ENCODE peak calls at places on chromosomes 4 and X, in nine cellular contexts. W is fibroblast of lung, T is HCT116, F is cardiac muscle cell, N is thoracic aorta, A is tibial artery, K is A549, Y is H1, M is heart left ventricle. Z is an unnamed sample. For H3K4me1 and H3K9me3, the result is how much of the 10 kb centered on the place peaks cover.

GRCh38 chr4:126582737-126583136 is 1050.0 kb upstream of the INTU start:
- DNase-seq in T (no peak), M (no peak), K (no peak), Y (peak), A (no peak), N (no peak), W (no peak), F (no peak), Z (no peak)

GRCh38 chr4:64166365-64166764 is 242.9 kb downstream of the TECRL start:
- DNase-seq in W (no peak), F (no peak), A (no peak), Y (no peak), K (no peak), N (no peak), T (no peak), M (no peak), Z (no peak)

GRCh38 chrX:134932528-134933217 is 58.1 kb upstream of the SMIM10 start:
- DNase-seq in Y (no peak), A (no peak), F (peak), M (no peak), K (no peak), W (peak), T (no peak), N (no peak), Z (no peak)

GRCh38 chr4:89752932-89753598 is 83.9 kb downstream of the SNCA start:
- DNase-seq in N (no peak), M (no peak), T (no peak), W (peak), Y (no peak), A (no peak), K (no peak), F (peak), Z (no peak)

GRCh38 chr4:6424425-6424824 is 48.0 kb downstream of the PPP2R2C start:
- DNase-seq in F (no peak), M (no peak), W (no peak), K (no peak), Y (no peak), A (no peak), T (no peak), N (no peak), Z (no peak)

GRCh38 chrX:129934952-129935351 is 29.0 kb downstream of the UTP14A start:
- DNase-seq in Y (no peak), N (no peak), A (no peak), M (no peak), W (no peak), F (no peak), T (no peak), K (no peak), Z (no peak)

GRCh38 chr4:138958519-138958918 is 57.1 kb upstream of the NOCT start:
- DNase-seq in Y (peak), F (peak), A (no peak), M (no peak), K (no peak), T (no peak), W (no peak), N (no peak), Z (no peak)

GRCh38 chr4:138181288-138181687 is 60.9 kb downstream of the SLC7A11 start:
- DNase-seq in A (no peak), K (no peak), N (no peak), W (peak), Y (no peak), F (peak), T (no peak), M (no peak), Z (no peak)

GRCh38 chr4:159048166-159048886 is 54.6 kb upstream of the RAPGEF2 start:
- DNase-seq in T (no peak), W (peak), A (peak), K (peak), M (peak), F (peak), Y (no peak), N (no peak), Z (peak)

GRCh38 chrX:57906790-57907189 is 3.5 kb downstream of the ZXDA start:
- DNase-seq in M (no peak), F (peak), W (peak), Y (no peak), N (no peak), A (no peak), T (no peak), K (no peak), Z (no peak)

GRCh38 chr4:27245216-27245615 is 384.6 kb downstream of the STIM2 start:
- DNase-seq in M (no peak), N (no peak), W (no peak), T (no peak), F (no peak), Y (no peak), A (no peak), K (no peak), Z (no peak)

GRCh38 chr4:100631281-100631968 is 113.6 kb upstream of the EMCN start:
- DNase-seq in Y (no peak), T (no peak), M (no peak), A (no peak), K (no peak), W (no peak), F (no peak), N (no peak), Z (no peak)

GRCh38 chr4:84691800-84692199 is 108.9 kb downstream of the CDS1 start:
- DNase-seq in A (no peak), Y (no peak), M (no peak), N (no peak), T (no peak), F (no peak), W (no peak), K (no peak), Z (no peak)

GRCh38 chr4:119666653-119667091 is 38.1 kb upstream of the PDE5A start:
- DNase-seq in A (no peak), W (no peak), Y (no peak), K (no peak), T (no peak), N (no peak), F (no peak), M (no peak), Z (no peak)

GRCh38 chr4:161629694-161630441 is 533.9 kb downstream of the FSTL5 start:
- DNase-seq in W (peak), K (no peak), T (no peak), Y (no peak), N (no peak), F (no peak), A (no peak), M (no peak), Z (no peak)

GRCh38 chr4:2800691-2801596 is 8.1 kb downstream of the SH3BP2 start:
- DNase-seq in K (no peak), W (peak), Y (peak), T (no peak), N (no peak), F (peak), M (peak), A (peak), Z (peak)

GRCh38 chr4:94410678-94411206 is 41.0 kb upstream of the PDLIM5 start:
- DNase-seq in F (peak), Y (no peak), N (peak), A (peak), W (no peak), M (peak), T (no peak), K (peak), Z (no peak)

GRCh38 chrX:109840585-109840984 is 107.5 kb upstream of the ACSL4 start:
- DNase-seq in M (peak), T (peak), W (peak), K (peak), N (peak), Y (no peak), F (peak), A (peak), Z (no peak)

GRCh38 chrX:44874481-44875184 is 1.6 kb downstream of the KDM6A start:
- DNase-seq in Y (no peak), N (no peak), W (peak), T (no peak), F (peak), M (no peak), A (peak), K (peak), Z (no peak)

GRCh38 chr4:2867758-2868491 is 24.3 kb downstream of the ADD1 start:
- DNase-seq in M (no peak), T (no peak), A (peak), N (no peak), F (peak), W (peak), Y (no peak), K (no peak), Z (no peak)

GRCh38 chrX:7201481-7201880 is 53.5 kb upstream of the PUDP start:
- DNase-seq in W (no peak), F (no peak), Y (no peak), A (no peak), K (no peak), T (no peak), M (no peak), N (no peak), Z (no peak)

GRCh38 chr4:163367651-163368050 is 24.0 kb downstream of the NPY5R start:
- DNase-seq in T (no peak), N (no peak), W (no peak), K (no peak), F (peak), M (no peak), A (no peak), Y (no peak), Z (no peak)

GRCh38 chr4:76562161-76562560 is 127.1 kb downstream of the SHROOM3 start:
- DNase-seq in T (no peak), M (no peak), A (no peak), F (peak), N (no peak), Y (no peak), K (no peak), W (peak), Z (no peak)

GRCh38 chr4:54439831-54440243 is 210.7 kb downstream of the PDGFRA start:
- DNase-seq in N (no peak), Y (no peak), A (peak), K (no peak), W (peak), F (peak), M (peak), T (no peak), Z (peak)

GRCh38 chrX:41406211-41406610 is 40.9 kb upstream of the NYX start:
- DNase-seq in F (no peak), A (no peak), K (no peak), T (no peak), M (no peak), Y (no peak), N (no peak), W (peak), Z (no peak)

GRCh38 chr4:188887905-188888304 is 748.7 kb downstream of the TRIML1 start:
- DNase-seq in W (no peak), M (no peak), K (no peak), T (no peak), F (no peak), Y (no peak), A (no peak), N (no peak), Z (no peak)

GRCh38 chr4:120227568-120227967 is 160.9 kb upstream of the MAD2L1 start:
- DNase-seq in Y (no peak), T (no peak), K (no peak), N (no peak), M (no peak), A (no peak), F (no peak), W (no peak), Z (no peak)

DNA sequence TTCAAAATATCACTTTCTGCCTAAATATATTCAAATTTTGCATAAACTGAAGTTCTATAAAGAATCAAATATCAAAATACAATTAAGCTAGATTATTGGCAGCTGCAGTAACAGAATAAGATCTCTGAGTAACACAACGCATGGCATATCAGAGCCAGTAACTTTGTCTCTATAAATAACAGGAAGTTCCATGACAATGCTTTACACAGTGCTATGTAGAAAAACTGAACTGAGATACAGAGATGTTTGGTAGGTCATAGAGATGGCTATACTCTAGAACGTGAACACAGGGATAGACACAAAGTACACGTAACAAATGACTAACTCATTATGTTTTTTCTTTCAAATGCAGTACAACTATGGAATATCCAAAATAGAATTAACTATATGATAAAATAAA is 18.2 kb downstream of the UBE2D3 start:
- DNase-seq in K (no peak), T (no peak), F (no peak), N (no peak), W (no peak), A (no peak), M (no peak), Y (no peak), Z (no peak)
- H3K4me1 ChIP-seq in K (under half), T (under half), F (under half), N (half or more), W (under half), A (under half), M (half or more), Y (under half), Z (half or more)

GRCh38 chr4:8290701-8290970 is 21.1 kb downstream of the HTRA3 start:
- DNase-seq in K (no peak), M (peak), Y (no peak), A (peak), F (no peak), W (no peak), N (no peak), T (no peak), Z (peak)
- TF ChIP-seq CTCF in K (no peak), M (no peak), Y (no peak), A (no peak), F (no peak), W (no peak), N (no peak), T (no peak), Z (no peak)

DNA sequence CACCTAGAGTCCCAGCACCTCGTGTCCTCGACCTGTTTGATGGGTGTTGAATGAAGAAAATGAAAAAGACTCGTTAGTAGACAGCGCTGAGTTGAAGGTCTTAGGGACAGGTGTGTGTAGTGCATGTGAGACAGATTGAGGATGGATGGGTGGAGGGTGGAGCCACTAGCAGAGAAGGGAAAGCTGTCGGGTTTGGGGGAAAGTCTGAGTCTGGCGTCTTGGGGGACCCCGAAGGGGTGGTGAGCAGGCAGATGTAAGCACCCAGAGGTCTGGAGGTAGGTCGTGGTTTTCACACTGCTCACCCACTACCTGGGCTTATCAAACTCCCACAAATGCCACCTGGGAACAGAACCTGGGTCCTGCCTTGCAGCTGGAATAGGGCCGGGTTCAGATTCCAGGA is 16.0 kb downstream of the TMEM271 start:
- DNase-seq in A (no peak), T (no peak), Y (no peak), N (no peak), F (no peak), K (no peak), W (no peak), M (no peak), Z (no peak)
- H3K9me3 ChIP-seq in A (under half), T (under half), Y (under half), N (under half), F (under half), K (under half), W (under half), M (under half), Z (under half)

GRCh38 chr4:184316821-184317220 is 99.1 kb upstream of the ENPP6 start:
- DNase-seq in N (no peak), W (no peak), Y (peak), T (no peak), K (no peak), A (no peak), F (no peak), M (no peak), Z (no peak)

GRCh38 chr4:184318852-184319251 is 101.2 kb upstream of the ENPP6 start:
- DNase-seq in M (no peak), W (no peak), K (no peak), F (no peak), A (no peak), T (no peak), N (no peak), Y (peak), Z (no peak)

GRCh38 chr4:184320630-184321029 is 103.0 kb upstream of the ENPP6 start:
- DNase-seq in Y (no peak), A (no peak), N (no peak), M (no peak), K (no peak), F (no peak), W (no peak), T (no peak), Z (no peak)

GRCh38 chr4:184315675-184316359 is 98.1 kb upstream of the ENPP6 start:
- DNase-seq in A (no peak), F (no peak), N (no peak), K (no peak), Y (peak), M (no peak), W (no peak), T (no peak), Z (no peak)

GRCh38 chr4:184317234-184317918 is 99.7 kb upstream of the ENPP6 start:
- DNase-seq in T (no peak), A (no peak), M (no peak), K (no peak), Y (peak), W (no peak), N (no peak), F (no peak), Z (no peak)
- H3K4me1 ChIP-seq in T (under half), A (under half), M (under half), K (under half), Y (under half), W (under half), N (under half), F (under half), Z (under half)

GRCh38 chr4:151808120-151808529 is 47.3 kb upstream of the GATB start:
- DNase-seq in K (no peak), F (no peak), Y (no peak), A (no peak), T (peak), N (no peak), M (no peak), W (peak), Z (no peak)
- TF ChIP-seq CTCF in K (no peak), F (no peak), Y (no peak), A (no peak), T (no peak), N (no peak), M (no peak), W (no peak), Z (no peak)

GRCh38 chr4:33911951-33912350 is 2332.4 kb downstream of the ARAP2 start:
- DNase-seq in W (no peak), M (no peak), T (no peak), F (no peak), Y (no peak), N (no peak), K (no peak), A (no peak), Z (no peak)
- H3K9me3 ChIP-seq in W (under half), M (under half), T (under half), F (under half), Y (under half), N (under half), K (under half), A (under half), Z (under half)

GRCh38 chrX:1794586-1794985 is 179.7 kb downstream of the ASMT start:
- DNase-seq in T (no peak), N (no peak), M (no peak), A (no peak), W (no peak), K (no peak), F (no peak), Y (no peak), Z (no peak)

GRCh38 chrX:1788300-1788911 is 173.5 kb downstream of the ASMT start:
- DNase-seq in T (no peak), M (no peak), Y (peak), W (no peak), N (no peak), K (no peak), A (no peak), F (no peak), Z (no peak)

DNA sequence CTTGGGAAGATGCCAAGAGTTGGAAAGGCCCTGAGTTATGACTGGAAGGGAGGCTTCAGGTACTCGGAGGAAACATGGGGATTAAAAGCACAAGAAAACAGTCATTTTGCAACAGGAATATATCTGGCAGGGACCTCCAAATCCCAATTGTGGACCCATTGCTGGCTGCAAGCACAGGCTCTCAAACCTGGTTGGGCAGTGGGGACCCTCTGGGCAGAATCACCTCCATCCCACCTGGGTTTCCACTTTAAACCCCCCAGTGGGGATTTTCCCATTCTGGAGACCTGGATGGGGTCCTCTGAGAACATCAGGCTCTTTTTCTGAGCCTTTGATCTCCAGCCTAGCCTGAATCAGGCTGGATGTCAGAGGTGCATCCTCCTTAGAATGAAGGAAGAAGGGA is 177.8 kb downstream of the ASMT start:
- DNase-seq in K (no peak), M (no peak), W (no peak), A (no peak), F (no peak), Y (no peak), T (no peak), N (no peak), Z (no peak)
- H3K4me1 ChIP-seq in K (under half), M (under half), W (under half), A (under half), F (under half), Y (under half), T (under half), N (under half), Z (under half)

GRCh38 chr4:61493470-61493869 is 293.3 kb downstream of the ADGRL3 start:
- DNase-seq in A (no peak), K (no peak), N (no peak), F (no peak), M (no peak), W (no peak), Y (no peak), T (no peak), Z (no peak)
- TF ChIP-seq CTCF in A (no peak), K (no peak), N (no peak), F (no peak), M (no peak), W (no peak), Y (no peak), T (no peak), Z (no peak)